ENCODE peak calls at places on chromosomes 6 and 20, in six cellular contexts. F is cardiac muscle cell, I is osteoblast, R is iPS DF 6.9, P is esophagus muscularis mucosa, Z is OCI-LY7. L is an unnamed sample. For H3K9me3, the result is how much of the 10 kb centered on the place peaks cover.

GRCh38 chr6:109311481-109311880 is 70.8 kb downstream of the CD164 start:
- DNase-seq in F (no peak), I (no peak), R (no peak), P (no peak), Z (no peak), L (no peak)

GRCh38 chr20:62303327-62304226 is 780 bp downstream of the ADRM1 start:
- DNase-seq in F (peak), I (peak), R (no peak), P (no peak), Z (peak), L (no peak)

GRCh38 chr20:376089-376488 is 4.5 kb upstream of the TRIB3 start:
- DNase-seq in F (no peak), I (no peak), R (no peak), P (no peak), Z (no peak), L (no peak)

GRCh38 chr20:30816182-30816645 is 441.2 kb upstream of the DEFB115 start:
- DNase-seq in F (no peak), I (peak), R (no peak), P (no peak), Z (no peak), L (no peak)

GRCh38 chr20:61494763-61495595 is 242.9 kb downstream of the CDH4 start:
- DNase-seq in F (no peak), I (no peak), R (no peak), P (no peak), Z (peak), L (no peak)

GRCh38 chr20:39190666-39191570 is 228.8 kb downstream of the DHX35 start:
- DNase-seq in F (no peak), I (peak), R (no peak), P (no peak), Z (no peak), L (no peak)

GRCh38 chr6:169933251-169933821 is 181.9 kb downstream of the ERMARD start:
- DNase-seq in F (no peak), I (no peak), R (no peak), P (peak), Z (no peak), L (no peak)

GRCh38 chr6:36897629-36898028 is 11.9 kb downstream of the C6orf89 start:
- DNase-seq in F (peak), I (no peak), R (no peak), P (no peak), Z (peak), L (no peak)

GRCh38 chr20:38855356-38855755 is 49.9 kb downstream of the PPP1R16B start:
- DNase-seq in F (no peak), I (peak), R (no peak), P (no peak), Z (no peak), L (no peak)

GRCh38 chr6:39995633-39996032 is 61.4 kb upstream of the MOCS1 start:
- DNase-seq in F (no peak), I (no peak), R (no peak), P (no peak), Z (no peak), L (no peak)

GRCh38 chr6:40000964-40001515 is 66.8 kb upstream of the MOCS1 start:
- DNase-seq in F (no peak), I (no peak), R (no peak), P (peak), Z (no peak), L (no peak)

GRCh38 chr6:39998126-39998525 is 63.9 kb upstream of the MOCS1 start:
- DNase-seq in F (no peak), I (no peak), R (no peak), P (peak), Z (no peak), L (no peak)

GRCh38 chr6:39999006-39999867 is 65.0 kb upstream of the MOCS1 start:
- DNase-seq in F (no peak), I (no peak), R (no peak), P (peak), Z (no peak), L (no peak)

GRCh38 chr6:39997101-39997635 is 62.9 kb upstream of the MOCS1 start:
- DNase-seq in F (no peak), I (no peak), R (no peak), P (no peak), Z (no peak), L (no peak)
- H3K9me3 ChIP-seq in F (under half), I (under half), R (under half), P (under half), Z (under half), L (under half)

DNA sequence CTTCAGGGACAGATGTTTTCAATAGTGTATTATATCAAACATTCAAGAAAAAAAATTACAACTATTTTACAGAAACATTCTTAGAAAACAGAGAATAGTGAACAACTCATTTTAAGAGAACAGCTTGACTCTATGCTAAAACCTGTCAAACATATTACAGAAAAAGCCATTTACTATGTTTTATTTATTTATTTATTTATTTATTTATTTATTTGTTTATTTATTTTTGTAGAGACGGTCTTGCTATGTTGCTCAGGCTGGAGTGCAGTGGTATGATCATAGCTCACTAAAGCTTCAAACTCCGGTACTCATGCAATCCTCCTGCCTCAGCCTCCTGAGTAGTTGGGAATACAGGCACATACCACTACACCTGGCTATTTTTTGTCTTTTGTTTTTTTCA is 317.9 kb upstream of the HTR1E start:
- DNase-seq in F (no peak), I (no peak), R (no peak), P (no peak), Z (no peak), L (no peak)
- H3K9me3 ChIP-seq in F (under half), I (under half), R (under half), P (under half), Z (under half), L (under half)

GRCh38 chr20:59698598-59698997 is 94.3 kb downstream of the PHACTR3 start:
- DNase-seq in F (no peak), I (no peak), R (no peak), P (no peak), Z (no peak), L (no peak)

GRCh38 chr20:59705651-59706101 is 101.3 kb downstream of the PHACTR3 start:
- DNase-seq in F (no peak), I (no peak), R (no peak), P (no peak), Z (peak), L (no peak)

GRCh38 chr20:59706106-59706693 is 101.9 kb downstream of the PHACTR3 start:
- DNase-seq in F (no peak), I (no peak), R (no peak), P (no peak), Z (no peak), L (no peak)

GRCh38 chr20:59701236-59701635 is 96.9 kb downstream of the PHACTR3 start:
- DNase-seq in F (no peak), I (no peak), R (no peak), P (no peak), Z (no peak), L (no peak)

DNA sequence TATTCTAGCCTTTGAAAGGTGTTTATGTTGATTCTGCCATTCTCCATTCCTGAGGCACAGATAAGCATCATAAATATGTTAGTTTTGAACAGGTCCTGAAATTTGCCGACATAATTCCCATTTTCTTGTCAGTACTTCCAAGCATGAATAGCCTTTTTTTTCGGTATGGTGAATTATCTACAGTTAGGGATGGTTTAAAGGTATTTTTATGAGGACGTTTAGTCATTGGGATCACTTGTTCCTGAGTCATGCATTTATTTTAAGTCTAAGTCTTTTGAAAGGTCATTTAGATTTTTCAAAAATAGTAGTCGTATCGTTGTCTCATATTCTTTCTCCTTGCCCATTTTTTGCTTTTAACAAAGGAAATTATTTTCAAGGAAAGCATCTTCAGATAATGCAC is 98.7 kb downstream of the PHACTR3 start:
- DNase-seq in F (no peak), I (no peak), R (no peak), P (no peak), Z (no peak), L (no peak)
- H3K9me3 ChIP-seq in F (under half), I (under half), R (under half), P (under half), Z (under half), L (under half)

GRCh38 chr20:56151834-56152233 is 96.7 kb upstream of the MC3R start:
- DNase-seq in F (no peak), I (no peak), R (no peak), P (no peak), Z (no peak), L (no peak)
- H3K9me3 ChIP-seq in F (under half), I (under half), R (under half), P (under half), Z (under half), L (under half)

GRCh38 chr6:40183902-40184301 is 249.6 kb upstream of the MOCS1 start:
- DNase-seq in F (no peak), I (peak), R (no peak), P (peak), Z (no peak), L (no peak)

GRCh38 chr6:40176117-40176516 is 241.9 kb upstream of the MOCS1 start:
- DNase-seq in F (no peak), I (no peak), R (no peak), P (no peak), Z (no peak), L (no peak)

GRCh38 chr6:40177596-40177995 is 243.3 kb upstream of the MOCS1 start:
- DNase-seq in F (no peak), I (no peak), R (no peak), P (no peak), Z (no peak), L (no peak)

GRCh38 chr6:40185486-40185885 is 251.2 kb upstream of the MOCS1 start:
- DNase-seq in F (no peak), I (no peak), R (no peak), P (no peak), Z (no peak), L (no peak)

DNA sequence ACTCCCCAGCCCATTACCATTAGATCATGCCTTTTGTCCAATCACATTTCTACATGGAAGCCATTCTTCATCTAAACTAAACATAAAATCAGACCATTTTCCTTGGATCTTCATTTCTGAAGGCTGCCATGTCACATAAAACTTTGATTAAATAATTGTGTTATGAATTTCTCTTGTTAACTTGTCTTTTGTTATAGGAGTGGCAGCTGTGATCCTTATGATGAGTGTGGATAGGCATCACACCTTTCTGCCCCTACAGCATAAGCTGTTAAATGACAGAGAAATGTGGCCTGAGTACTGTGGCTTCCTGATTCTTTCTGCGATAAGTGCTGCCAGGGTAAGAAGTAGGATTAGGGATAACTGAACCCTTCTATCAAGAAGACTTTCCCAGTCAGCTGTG is 247.1 kb upstream of the MOCS1 start:
- DNase-seq in F (no peak), I (no peak), R (no peak), P (no peak), Z (no peak), L (no peak)
- H3K9me3 ChIP-seq in F (under half), I (under half), R (under half), P (under half), Z (under half), L (under half)

GRCh38 chr6:21882066-21882465 is 288.5 kb downstream of the SOX4 start:
- DNase-seq in F (no peak), I (no peak), R (no peak), P (no peak), Z (no peak), L (no peak)
- H3K9me3 ChIP-seq in F (under half), I (under half), R (under half), P (under half), Z (under half), L (under half)

GRCh38 chr6:17417817-17418216 is 24.4 kb downstream of the CAP2 start:
- DNase-seq in F (peak), I (peak), R (no peak), P (no peak), Z (no peak), L (no peak)

GRCh38 chr6:17410281-17410680 is 16.9 kb downstream of the CAP2 start:
- DNase-seq in F (no peak), I (no peak), R (no peak), P (no peak), Z (no peak), L (no peak)

GRCh38 chr6:17418281-17419188 is 25.1 kb downstream of the CAP2 start:
- DNase-seq in F (peak), I (no peak), R (no peak), P (no peak), Z (no peak), L (no peak)

GRCh38 chr6:17408081-17408480 is 14.7 kb downstream of the CAP2 start:
- DNase-seq in F (no peak), I (no peak), R (no peak), P (no peak), Z (no peak), L (no peak)

DNA sequence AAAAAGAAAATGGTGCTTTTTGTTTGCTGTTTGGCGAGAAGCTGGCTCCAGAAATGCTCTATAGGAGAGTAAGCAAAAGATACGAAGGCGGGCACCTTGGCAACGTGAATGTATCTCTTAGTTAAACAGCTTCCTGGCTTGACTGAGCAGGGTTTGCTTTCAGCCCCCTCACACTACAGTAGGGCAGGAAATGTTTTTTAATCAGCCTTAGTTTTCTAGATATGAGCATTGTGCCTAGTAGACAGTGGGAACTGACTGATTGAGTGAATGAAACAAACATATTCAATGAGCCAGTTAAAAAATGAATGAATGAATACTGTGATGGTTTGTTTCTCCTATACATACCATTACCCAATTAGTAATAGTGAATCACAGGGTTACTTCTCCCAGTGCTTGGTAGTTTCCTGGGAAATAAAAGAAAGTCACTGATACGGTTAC is 19.9 kb downstream of the CAP2 start:
- DNase-seq in F (no peak), I (peak), R (no peak), P (no peak), Z (no peak), L (no peak)
- H3K9me3 ChIP-seq in F (under half), I (under half), R (under half), P (under half), Z (under half), L (under half)

GRCh38 chr6:168714547-168715260 is 273.7 kb downstream of the SMOC2 start:
- DNase-seq in F (no peak), I (no peak), R (no peak), P (peak), Z (no peak), L (no peak)
- H3K9me3 ChIP-seq in F (under half), I (under half), R (under half), P (under half), Z (under half), L (under half)

GRCh38 chr6:157527471-157527907 is 146.5 kb downstream of the ZDHHC14 start:
- DNase-seq in F (no peak), I (no peak), R (no peak), P (no peak), Z (peak), L (no peak)
- H3K9me3 ChIP-seq in F (under half), I (under half), R (under half), P (under half), Z (under half), L (under half)

DNA sequence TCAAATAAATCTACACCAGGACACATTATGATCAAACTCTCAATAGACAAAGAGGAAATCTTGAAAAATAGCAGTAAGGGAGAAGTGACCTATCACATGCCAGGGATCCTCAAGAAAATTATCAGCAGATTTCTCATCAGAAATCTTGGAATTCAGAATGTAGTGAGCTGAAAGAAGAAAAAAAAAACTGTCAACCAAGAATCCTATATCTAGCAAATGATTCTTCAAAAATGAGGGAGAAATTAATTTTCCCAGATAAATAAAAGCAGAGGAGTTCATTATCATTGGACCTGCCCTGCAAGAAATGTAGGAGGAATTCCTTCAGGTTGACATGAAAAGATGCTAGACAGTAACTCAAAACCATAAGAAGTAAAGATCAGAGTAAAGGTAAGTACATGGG is 363.6 kb downstream of the TFAP2A start:
- DNase-seq in F (no peak), I (no peak), R (no peak), P (no peak), Z (no peak), L (no peak)
- H3K9me3 ChIP-seq in F (under half), I (under half), R (under half), P (under half), Z (under half), L (under half)